ENCODE peak calls at places on chromosomes 7 and 10, in nine cellular contexts. O is heart right ventricle; D is globus pallidus; L is trophoblast cell; G is hypothalamus; E is NCI-H1048; V is left ventricle myocardium inferior; I is activated CD4-positive, alpha-beta T cell treated with anti-CD3 and anti-CD28 coated beads for 48 hours; M is left lung. H is an unnamed sample.

GRCh38 chr7:18494821-18495408 is 634 bp upstream of the HDAC9 start:
- DNase-seq in E (no peak), G (no peak), I (peak; percentile 6), V (no peak), L (no peak), O (no peak), M (no peak), D (peak; percentile 69), H (peak; percentile 54)

GRCh38 chr7:151276651-151277590 is 28.4 kb upstream of the SMARCD3 start:
- DNase-seq in E (no peak), M (peak; percentile 72), G (peak; percentile 50), V (peak; percentile 61), I (peak; percentile 69), L (peak; percentile 16), D (peak; percentile 39), O (peak; percentile 51), H (peak; percentile 55)

GRCh38 chr7:134212576-134213546 is 85.7 kb downstream of the LRGUK start:
- DNase-seq in V (no peak), M (peak; percentile 66), O (no peak), D (peak; percentile 11), I (no peak), E (no peak), L (peak; percentile 27), G (no peak), H (peak; percentile 8)

GRCh38 chr7:18395868-18396267 is 99.7 kb upstream of the HDAC9 start:
- DNase-seq in M (no peak), L (no peak), E (no peak), D (no peak), I (no peak), G (no peak), V (no peak), O (no peak), H (no peak)

GRCh38 chr10:92242910-92243671 is 47.8 kb downstream of the CPEB3 start:
- DNase-seq in O (peak; percentile 36), L (peak; percentile 35), E (peak; percentile 47), V (peak; percentile 45), I (peak; percentile 44), M (peak; percentile 70), D (peak; percentile 87), G (peak; percentile 66), H (peak; percentile 65)

GRCh38 chr7:38280000-38280399 is 6.6 kb upstream of the TARP start:
- DNase-seq in I (no peak), L (no peak), V (no peak), G (no peak), D (no peak), O (no peak), E (no peak), M (no peak), H (no peak)

GRCh38 chr10:59830601-59831259 is 75.6 kb downstream of the CCDC6 start:
- DNase-seq in D (peak; percentile 49), M (no peak), O (no peak), L (peak; percentile 80), E (no peak), V (peak; percentile 26), G (no peak), I (peak; percentile 31), H (peak; percentile 42)

GRCh38 chr7:87574630-87575029 is 26.1 kb downstream of the ABCB1 start:
- DNase-seq in E (no peak), M (no peak), L (peak; percentile 62), I (no peak), D (no peak), V (no peak), G (no peak), O (no peak), H (peak; percentile 64)

GRCh38 chr10:18683427-18683826 is 24.2 kb downstream of the ARL5B start:
- DNase-seq in E (no peak), G (no peak), I (no peak), V (no peak), O (no peak), D (no peak), M (no peak), L (peak; percentile 17), H (peak; percentile 59)

GRCh38 chr7:20076835-20077234 is 140.3 kb downstream of the MACC1 start:
- DNase-seq in O (no peak), M (no peak), E (no peak), V (no peak), D (no peak), G (no peak), I (no peak), L (no peak), H (no peak)

GRCh38 chr7:1745576-1746490 is 75.8 kb downstream of the ELFN1 start:
- DNase-seq in O (no peak), D (no peak), M (no peak), G (no peak), E (no peak), L (no peak), I (no peak), V (no peak), H (no peak)

GRCh38 chr10:1424648-1425047 is 312.7 kb downstream of the ADARB2 start:
- DNase-seq in O (no peak), I (no peak), D (no peak), M (no peak), V (no peak), G (no peak), E (no peak), L (no peak), H (no peak)

GRCh38 chr10:21750424-21750823 is 216.4 kb downstream of the MLLT10 start:
- DNase-seq in G (no peak), V (no peak), E (no peak), M (no peak), O (no peak), I (no peak), D (no peak), L (no peak), H (no peak)

GRCh38 chr7:27181795-27182275 is 3.2 kb downstream of the HOXA11 start:
- DNase-seq in V (no peak), G (no peak), M (peak; percentile 17), O (no peak), I (no peak), D (no peak), E (no peak), L (no peak), H (peak; percentile 11)

GRCh38 chr7:86013662-86014061 is 630.0 kb upstream of the GRM3 start:
- DNase-seq in D (no peak), I (no peak), E (no peak), O (no peak), V (no peak), L (no peak), M (no peak), G (no peak), H (no peak)

GRCh38 chr7:90563286-90563685 is 32.8 kb upstream of the CDK14 start:
- DNase-seq in I (no peak), E (no peak), L (no peak), V (no peak), D (no peak), G (no peak), O (no peak), M (no peak), H (no peak)